ENCODE peak calls at places on chromosome 2, in six cellular contexts. Z, F, D, M, A and R are unnamed samples.

GRCh38 chr2:16656784-16657391 is 8.7 kb downstream of the CYRIA start:
- DNase-seq in Z (no peak), A (no peak), D (no peak), M (no peak), F (no peak), R (no peak)

GRCh38 chr2:235048549-235048948 is 96.7 kb downstream of the SH3BP4 start:
- DNase-seq in A (no peak), Z (no peak), F (no peak), M (no peak), D (peak; percentile 57), R (no peak)

GRCh38 chr2:231184319-231184718 is 14.1 kb upstream of the ARMC9 start:
- DNase-seq in D (no peak), M (no peak), F (no peak), Z (no peak), A (no peak), R (no peak)

GRCh38 chr2:56334622-56335021 is 150.8 kb downstream of the CCDC85A start:
- DNase-seq in A (no peak), D (no peak), F (no peak), Z (no peak), M (no peak), R (no peak)

GRCh38 chr2:8851811-8852560 is 14.6 kb upstream of the KIDINS220 start:
- DNase-seq in Z (no peak), F (no peak), A (no peak), D (peak; percentile 39), M (no peak), R (no peak)

GRCh38 chr2:176681584-176682115 is 412.4 kb downstream of the MTX2 start:
- DNase-seq in M (no peak), D (no peak), F (no peak), Z (no peak), A (no peak), R (no peak)

GRCh38 chr2:116222793-116223192 is 1591.7 kb upstream of the DDX18 start:
- DNase-seq in Z (no peak), A (no peak), D (no peak), F (no peak), M (no peak), R (no peak)

GRCh38 chr2:127695491-127696472 is 5.5 kb upstream of the SFT2D3 start:
- DNase-seq in M (no peak), Z (no peak), F (no peak), A (no peak), D (peak; percentile 81), R (no peak)

GRCh38 chr2:62263076-62263475 is 67.2 kb downstream of the B3GNT2 start:
- DNase-seq in M (no peak), A (no peak), D (no peak), F (no peak), Z (no peak), R (no peak)

GRCh38 chr2:200871151-200871550 is 6.7 kb upstream of the CLK1 start:
- DNase-seq in M (no peak), D (no peak), A (no peak), F (no peak), Z (no peak), R (no peak)

GRCh38 chr2:10264506-10265327 is 38.0 kb upstream of the HPCAL1 start:
- DNase-seq in F (no peak), D (no peak), M (no peak), Z (no peak), A (no peak), R (no peak)

GRCh38 chr2:157931542-157931941 is 55.4 kb upstream of the ACVR1 start:
- DNase-seq in M (no peak), D (no peak), A (no peak), F (no peak), Z (no peak), R (no peak)

GRCh38 chr2:159904127-159904564 is 106.1 kb upstream of the CD302 start:
- DNase-seq in A (no peak), D (no peak), M (peak; percentile 62), Z (no peak), F (peak; percentile 16), R (no peak)

GRCh38 chr2:182668671-182669070 is 47.4 kb upstream of the DNAJC10 start:
- DNase-seq in M (no peak), F (no peak), D (peak; percentile 9), A (peak; percentile 77), Z (no peak), R (peak; percentile 97)

GRCh38 chr2:524442-524841 is 152.8 kb downstream of the TMEM18 start:
- DNase-seq in M (no peak), D (peak; percentile 4), A (no peak), F (no peak), Z (no peak), R (no peak)

GRCh38 chr2:210544839-210545238 is 11.6 kb upstream of the CPS1 start:
- DNase-seq in D (no peak), M (no peak), Z (no peak), A (no peak), F (no peak), R (no peak)

GRCh38 chr2:26820932-26821331 is 27.0 kb upstream of the DPYSL5 start:
- DNase-seq in A (no peak), Z (no peak), F (no peak), D (peak; percentile 43), M (no peak), R (no peak)

GRCh38 chr2:171547720-171548119 is 25.4 kb downstream of the CYBRD1 start:
- DNase-seq in Z (no peak), M (no peak), D (no peak), F (no peak), A (no peak), R (no peak)